ENCODE peak calls at places on chromosomes 2 and 18, in seven cellular contexts. O is dorsolateral prefrontal cortex, P is HCT116, B is tibial nerve, J is tibial artery, G is sigmoid colon, E is AG04449. A is an unnamed sample.

GRCh38 chr2:56040189-56040588 is 116.6 kb upstream of the EFEMP1 start:
- DNase-seq in O (no peak), P (no peak), B (no peak), J (no peak), G (no peak), E (no peak), A (no peak)

GRCh38 chr2:218871345-218872302 is 9.0 kb upstream of the WNT10A start:
- DNase-seq in O (no peak), P (no peak), B (no peak), J (no peak), G (no peak), E (no peak), A (no peak)

GRCh38 chr2:241598487-241598886 is 38.5 kb downstream of the THAP4 start:
- DNase-seq in O (no peak), P (peak; percentile 27), B (no peak), J (no peak), G (no peak), E (no peak), A (no peak)

GRCh38 chr2:128154225-128154624 is 63.2 kb downstream of the UGGT1 start:
- DNase-seq in O (no peak), P (no peak), B (no peak), J (no peak), G (no peak), E (no peak), A (no peak)

GRCh38 chr2:30768036-30768686 is 39.1 kb downstream of the CAPN13 start:
- DNase-seq in O (no peak), P (no peak), B (no peak), J (no peak), G (no peak), E (no peak), A (no peak)

GRCh38 chr2:7584017-7584416 is 666.8 kb downstream of the RNF144A start:
- DNase-seq in O (no peak), P (no peak), B (no peak), J (no peak), G (no peak), E (no peak), A (no peak)

GRCh38 chr2:5587726-5588125 is 104.5 kb upstream of the SOX11 start:
- DNase-seq in O (no peak), P (no peak), B (no peak), J (no peak), G (no peak), E (no peak), A (no peak)

GRCh38 chr2:175874291-175874690 is 127.8 kb downstream of the LNPK start:
- DNase-seq in O (no peak), P (no peak), B (no peak), J (no peak), G (no peak), E (no peak), A (no peak)

GRCh38 chr18:10410472-10411300 is 43.7 kb upstream of the APCDD1 start:
- DNase-seq in O (no peak), P (no peak), B (no peak), J (no peak), G (no peak), E (no peak), A (no peak)

GRCh38 chr18:79643049-79643765 is 36.4 kb upstream of the CTDP1 start:
- DNase-seq in O (no peak), P (no peak), B (no peak), J (no peak), G (peak; percentile 49), E (no peak), A (peak; percentile 74)

GRCh38 chr18:45724591-45724990 is 610 bp downstream of the SLC14A1 start:
- DNase-seq in O (no peak), P (no peak), B (no peak), J (no peak), G (no peak), E (no peak), A (no peak)

GRCh38 chr18:76953186-76953982 is 131.0 kb downstream of the ZNF236 start:
- DNase-seq in O (peak; percentile 71), P (no peak), B (peak; percentile 64), J (peak; percentile 78), G (peak; percentile 87), E (no peak), A (peak; percentile 85)

GRCh38 chr2:63861220-63861822 is 19.6 kb downstream of the UGP2 start:
- DNase-seq in O (no peak), P (peak; percentile 51), B (peak; percentile 33), J (peak; percentile 69), G (peak; percentile 75), E (no peak), A (no peak)

GRCh38 chr2:73920577-73921545 is 5.8 kb upstream of the DGUOK start:
- DNase-seq in O (no peak), P (peak; percentile 32), B (no peak), J (no peak), G (peak; percentile 89), E (no peak), A (peak; percentile 80)

GRCh38 chr2:167861574-167862193 is 385.7 kb downstream of the STK39 start:
- DNase-seq in O (no peak), P (no peak), B (no peak), J (no peak), G (no peak), E (no peak), A (no peak)

GRCh38 chr2:120441744-120442471 is 96.0 kb downstream of the INHBB start:
- DNase-seq in O (peak; percentile 77), P (no peak), B (peak; percentile 49), J (peak; percentile 79), G (peak; percentile 53), E (no peak), A (peak; percentile 51)

GRCh38 chr2:190344275-190344827 is 962 bp downstream of the INPP1 start:
- DNase-seq in O (peak; percentile 69), P (no peak), B (peak; percentile 38), J (no peak), G (peak; percentile 72), E (no peak), A (peak; percentile 67)

GRCh38 chr2:2650608-2651375 is 319.7 kb upstream of the MYT1L start:
- DNase-seq in O (no peak), P (no peak), B (no peak), J (peak; percentile 56), G (peak; percentile 26), E (no peak), A (no peak)

GRCh38 chr2:24993797-24994196 is 22.0 kb upstream of the DNAJC27 start:
- DNase-seq in O (no peak), P (no peak), B (no peak), J (no peak), G (no peak), E (no peak), A (no peak)

GRCh38 chr2:128979182-128979581 is 660.5 kb upstream of the HS6ST1 start:
- DNase-seq in O (no peak), P (no peak), B (no peak), J (no peak), G (no peak), E (no peak), A (no peak)

GRCh38 chr2:141029424-141030078 is 1101.3 kb downstream of the LRP1B start:
- DNase-seq in O (no peak), P (no peak), B (no peak), J (no peak), G (no peak), E (no peak), A (no peak)
- H3K4me3 ChIP-seq in O (no peak overlapping the region), P (no peak overlapping the region), B (no peak overlapping the region), J (no peak overlapping the region), G (no peak overlapping the region), E (no peak overlapping the region), A (no peak overlapping the region)

DNA sequence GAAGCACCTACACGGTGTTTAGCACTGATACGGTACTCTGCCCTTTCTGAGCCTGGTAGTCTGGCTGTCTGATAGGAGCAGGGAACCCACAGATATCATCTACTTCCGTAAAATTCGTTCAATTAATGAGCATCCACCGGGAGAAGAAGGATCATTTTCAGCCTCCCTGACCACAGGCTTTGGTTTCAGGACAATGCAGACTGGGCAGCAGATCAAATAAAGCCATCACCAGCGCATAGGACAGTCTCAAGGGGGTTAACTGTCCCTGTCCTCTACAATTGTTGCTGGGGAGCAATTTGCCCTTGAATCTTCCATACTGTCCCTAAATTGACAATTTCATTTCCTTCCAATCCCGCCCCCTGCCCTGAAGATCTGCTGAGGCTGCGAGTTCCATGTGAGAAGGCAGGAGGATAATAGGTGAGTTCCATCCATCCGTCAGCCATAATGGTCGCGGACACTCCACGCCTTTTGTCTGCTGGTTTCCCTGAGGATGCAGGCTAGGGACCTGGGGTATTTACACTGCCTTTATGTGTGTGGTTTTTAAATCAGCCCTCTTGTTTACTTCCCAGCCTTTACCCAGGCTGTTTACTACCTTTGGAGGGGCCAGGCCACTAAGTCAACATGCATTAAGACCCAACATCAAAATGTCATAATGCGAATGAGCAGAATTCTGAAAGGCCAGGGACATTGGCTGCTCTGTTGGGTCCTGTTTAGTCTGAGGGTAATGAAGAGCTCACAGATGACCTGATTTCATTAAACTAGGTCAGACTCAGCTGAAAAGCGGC is 110.1 kb downstream of the MYCN start:
- DNase-seq in O (no peak), P (no peak), B (no peak), J (no peak), G (no peak), E (no peak), A (no peak)
- TF ChIP-seq CTCF in O (no peak), P (no peak), B (no peak), J (no peak), G (no peak), E (no peak), A (no peak)

GRCh38 chr2:231894566-231895380 is 31.4 kb downstream of the NPPC start:
- DNase-seq in O (no peak), P (no peak), B (no peak), J (peak; percentile 55), G (no peak), E (no peak), A (no peak)
- H3K4me3 ChIP-seq in O (no peak overlapping the region), P (no peak overlapping the region), B (no peak overlapping the region), J (no peak overlapping the region), G (no peak overlapping the region), E (no peak overlapping the region), A (no peak overlapping the region)

GRCh38 chr2:196591621-196592022 is 47.9 kb upstream of the CCDC150 start:
- DNase-seq in O (no peak), P (no peak), B (no peak), J (no peak), G (no peak), E (no peak), A (no peak)

GRCh38 chr2:196594158-196594557 is 45.4 kb upstream of the CCDC150 start:
- DNase-seq in O (peak; percentile 71), P (no peak), B (no peak), J (no peak), G (no peak), E (no peak), A (no peak)

GRCh38 chr2:196592912-196593881 is 46.3 kb upstream of the CCDC150 start:
- DNase-seq in O (peak; percentile 70), P (no peak), B (no peak), J (no peak), G (no peak), E (no peak), A (no peak)

GRCh38 chr2:196591004-196591403 is 48.5 kb upstream of the CCDC150 start:
- DNase-seq in O (no peak), P (no peak), B (no peak), J (no peak), G (no peak), E (no peak), A (no peak)

DNA sequence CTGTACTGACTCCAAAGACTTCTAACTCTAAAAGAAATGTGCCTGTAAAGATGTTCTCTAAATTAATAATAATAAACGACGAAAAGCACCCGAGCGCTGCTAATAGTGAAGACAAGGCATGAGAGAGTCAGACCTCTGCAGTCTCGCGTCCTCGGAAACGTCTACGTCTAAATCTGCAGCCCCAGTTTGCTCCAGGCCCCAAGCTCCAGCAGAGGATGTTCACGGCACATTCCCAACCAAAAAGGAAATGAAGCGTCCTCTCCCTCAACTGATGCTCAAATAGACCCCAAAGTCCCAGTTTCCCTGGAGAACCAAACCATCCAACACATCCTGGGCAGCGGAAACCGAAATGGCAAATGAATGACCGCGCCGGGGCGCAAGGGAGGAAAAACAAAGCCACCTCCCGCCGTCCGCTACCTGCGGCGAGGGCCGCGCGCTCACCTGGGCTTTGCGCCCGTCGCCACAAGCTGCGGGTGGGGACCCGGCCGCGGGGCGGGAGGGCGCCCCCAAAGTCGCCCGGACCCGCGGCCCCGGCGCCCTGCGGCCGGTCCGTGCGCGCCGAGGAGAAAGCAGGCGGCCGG is 47.1 kb upstream of the CCDC150 start:
- DNase-seq in O (peak; percentile 40), P (no peak), B (no peak), J (no peak), G (no peak), E (no peak), A (no peak)
- TF ChIP-seq CTCF in O (no peak), P (peak; percentile 37), B (no peak), J (no peak), G (no peak), E (peak; percentile 30), A (no peak)

A was measured in left lung.